ENCODE peak calls at places on chromosomes 5 and 9, in five cellular contexts. M is cardiac muscle cell; D is CD4-positive, alpha-beta T cell; R is IMR-90; O is heart left ventricle. T is an unnamed sample. For H3K9me3, the result is how much of the 10 kb centered on the place peaks cover.

GRCh38 chr9:127910613-127911205 is 6.1 kb downstream of the ST6GALNAC4 start:
- DNase-seq in M (no peak), D (no peak), R (peak), O (no peak), T (no peak)

GRCh38 chr9:69137311-69137710 is 36.8 kb upstream of the TJP2 start:
- DNase-seq in M (no peak), D (no peak), R (no peak), O (no peak), T (no peak)

GRCh38 chr5:76836585-76836984 is 13.2 kb upstream of the S100Z start:
- DNase-seq in M (no peak), D (no peak), R (no peak), O (no peak), T (no peak)

GRCh38 chr9:136596630-136597031 is 50.8 kb upstream of the NOTCH1 start:
- DNase-seq in M (no peak), D (no peak), R (no peak), O (no peak), T (no peak)

GRCh38 chr9:81035171-81035570 is 654.2 kb downstream of the TLE1 start:
- DNase-seq in M (no peak), D (no peak), R (peak), O (no peak), T (no peak)

GRCh38 chr5:118553662-118554061 is 434.7 kb downstream of the DTWD2 start:
- DNase-seq in M (no peak), D (no peak), R (peak), O (peak), T (no peak)

GRCh38 chr5:137200906-137201305 is 298.2 kb downstream of the SPOCK1 start:
- DNase-seq in M (no peak), D (no peak), R (no peak), O (no peak), T (no peak)

GRCh38 chr9:87725356-87725899 is 491 bp upstream of the CTSL start:
- DNase-seq in M (no peak), D (no peak), R (peak), O (peak), T (no peak)

GRCh38 chr9:134630393-134630790 is 11.2 kb upstream of the COL5A1 start:
- DNase-seq in M (no peak), D (no peak), R (no peak), O (no peak), T (no peak)

GRCh38 chr9:121772600-121773285 is 121.3 kb downstream of the DAB2IP start:
- DNase-seq in M (no peak), D (peak), R (no peak), O (peak), T (no peak)

GRCh38 chr9:16689352-16689938 is 181.0 kb downstream of the BNC2 start:
- DNase-seq in M (no peak), D (no peak), R (peak), O (no peak), T (no peak)

GRCh38 chr9:69028754-69029153 is 6.8 kb upstream of the FXN start:
- DNase-seq in M (no peak), D (peak), R (no peak), O (no peak), T (no peak)

GRCh38 chr5:58258984-58259684 is 200.8 kb downstream of the PLK2 start:
- DNase-seq in M (no peak), D (no peak), R (no peak), O (no peak), T (no peak)

GRCh38 chr5:6448622-6449464 is at the start of gene UBE2QL1:
- DNase-seq in M (peak), D (no peak), R (no peak), O (no peak), T (no peak)

GRCh38 chr5:173625261-173625660 is 8.8 kb upstream of the BOD1 start:
- DNase-seq in M (no peak), D (no peak), R (no peak), O (no peak), T (no peak)

GRCh38 chr9:2870340-2870739 is 26.4 kb upstream of the PUM3 start:
- DNase-seq in M (no peak), D (no peak), R (no peak), O (no peak), T (no peak)

GRCh38 chr5:124773291-124774001 is 27.0 kb upstream of the ZNF608 start:
- DNase-seq in M (no peak), D (no peak), R (no peak), O (no peak), T (no peak)

GRCh38 chr9:18857769-18858168 is 175.2 kb downstream of the SAXO1 start:
- DNase-seq in M (no peak), D (no peak), R (peak), O (no peak), T (no peak)

GRCh38 chr9:127739614-127740322 is 4.7 kb upstream of the TOR2A start:
- DNase-seq in M (peak), D (no peak), R (no peak), O (no peak), T (no peak)

GRCh38 chr9:12972608-12973589 is 198.1 kb downstream of the LURAP1L start:
- DNase-seq in M (peak), D (no peak), R (no peak), O (no peak), T (no peak)

GRCh38 chr5:128706269-128706668 is 168.2 kb upstream of the FBN2 start:
- DNase-seq in M (no peak), D (no peak), R (no peak), O (no peak), T (no peak)

GRCh38 chr5:91469517-91470165 is 86.5 kb upstream of the ARRDC3 start:
- DNase-seq in M (no peak), D (no peak), R (no peak), O (no peak), T (no peak)

GRCh38 chr5:77006124-77006523 is 24.1 kb upstream of the AGGF1 start:
- DNase-seq in M (no peak), D (no peak), R (no peak), O (no peak), T (no peak)

GRCh38 chr9:125189011-125189360 is 617 bp downstream of the PPP6C start:
- DNase-seq in M (peak), D (peak), R (no peak), O (peak), T (peak)

GRCh38 chr9:129676970-129677369 is 11.5 kb downstream of the PRRX2 start:
- DNase-seq in M (no peak), D (no peak), R (no peak), O (no peak), T (no peak)

GRCh38 chr5:125134216-125135081 is 388.0 kb upstream of the ZNF608 start:
- DNase-seq in M (no peak), D (no peak), R (peak), O (no peak), T (no peak)

GRCh38 chr5:178130576-178131445 is at the start of gene RMND5B:
- DNase-seq in M (peak), D (peak), R (peak), O (peak), T (peak)

GRCh38 chr9:31615964-31616363 is 768.5 kb upstream of the ACO1 start:
- DNase-seq in M (no peak), D (no peak), R (no peak), O (no peak), T (no peak)

GRCh38 chr5:73483676-73484075 is 14.6 kb upstream of the BTF3 start:
- DNase-seq in M (no peak), D (no peak), R (no peak), O (no peak), T (no peak)

GRCh38 chr5:73486119-73486899 is 11.9 kb upstream of the BTF3 start:
- DNase-seq in M (no peak), D (no peak), R (no peak), O (no peak), T (no peak)

GRCh38 chr5:73482383-73483193 is 15.7 kb upstream of the BTF3 start:
- DNase-seq in M (no peak), D (no peak), R (peak), O (no peak), T (no peak)

GRCh38 chr5:73485715-73486114 is 12.5 kb upstream of the BTF3 start:
- DNase-seq in M (no peak), D (no peak), R (peak), O (no peak), T (no peak)

GRCh38 chr5:73484511-73484910 is 13.7 kb upstream of the BTF3 start:
- DNase-seq in M (no peak), D (no peak), R (no peak), O (no peak), T (no peak)
- H3K9me3 ChIP-seq in M (under half), D (under half), R (under half), O (under half), T (under half)

DNA sequence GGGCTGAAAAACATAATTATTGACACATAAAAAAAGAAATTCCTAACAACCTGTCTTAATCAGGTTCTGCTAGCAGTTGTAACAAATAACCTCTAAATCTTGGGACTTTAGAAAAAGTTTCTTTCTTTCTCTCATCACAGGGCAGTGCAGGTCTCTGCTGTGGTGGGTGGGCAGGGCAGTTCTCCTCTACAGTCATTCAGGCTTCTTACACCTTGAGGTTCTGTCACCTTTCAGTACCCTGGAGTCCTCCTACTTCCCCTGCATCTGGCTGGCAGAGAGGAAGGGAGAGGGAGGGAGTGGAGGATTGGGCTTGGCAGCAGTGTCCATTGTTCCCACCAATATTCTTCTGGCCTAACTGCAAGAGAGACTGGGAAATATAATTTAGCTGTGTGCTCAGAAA is 112.2 kb upstream of the ANKRD55 start:
- DNase-seq in M (no peak), D (no peak), R (no peak), O (no peak), T (no peak)
- H3K9me3 ChIP-seq in M (under half), D (under half), R (under half), O (under half), T (under half)

DNA sequence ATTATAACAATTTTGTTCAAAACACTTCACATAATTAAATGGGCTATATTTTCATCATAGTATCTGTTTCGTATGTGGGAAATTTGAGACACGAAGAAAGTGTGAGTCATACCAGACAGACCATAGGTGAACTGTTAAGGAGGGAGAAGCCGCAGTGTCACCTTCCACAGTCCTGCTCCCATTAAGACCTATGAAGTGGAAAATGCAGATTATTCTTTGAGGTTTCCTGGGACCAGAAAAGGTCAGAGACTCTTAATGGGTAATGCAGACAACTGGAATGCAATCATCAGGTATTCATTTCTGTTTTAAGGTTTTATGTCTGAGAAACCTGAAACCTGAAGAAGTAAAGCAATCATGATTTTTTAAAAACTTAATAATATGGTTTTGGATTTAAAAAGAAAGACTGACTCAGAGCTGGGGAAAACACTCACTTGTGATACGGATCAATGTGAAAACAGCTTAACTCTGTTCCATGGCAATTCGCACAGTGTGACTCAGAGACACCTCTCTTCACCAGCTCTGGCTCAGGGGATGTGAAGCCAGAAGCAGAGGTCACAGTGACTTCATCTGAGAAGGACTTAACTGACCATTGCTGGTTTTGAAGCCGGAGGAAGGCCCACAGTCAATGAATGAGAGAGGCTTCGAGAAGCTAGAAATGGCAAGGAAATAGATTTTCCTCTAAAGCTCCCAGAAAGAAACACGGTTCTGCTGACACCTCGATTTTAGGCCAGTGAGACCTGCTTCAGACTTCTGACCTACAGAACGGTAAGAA is 17.2 kb upstream of the GCNT1 start:
- DNase-seq in M (no peak), D (no peak), R (peak), O (no peak), T (no peak)
- H3K9me3 ChIP-seq in M (under half), D (under half), R (under half), O (under half), T (under half)

GRCh38 chr5:141356133-141356532 is 1.3 kb downstream of the PCDHGA4 start:
- DNase-seq in M (no peak), D (no peak), R (no peak), O (no peak), T (no peak)
- H3K9me3 ChIP-seq in M (under half), D (under half), R (half or more), O (half or more), T (under half)

GRCh38 chr5:141326088-141326854 is 4.0 kb upstream of the PCDHGA1 start:
- DNase-seq in M (peak), D (peak), R (peak), O (peak), T (peak)

GRCh38 chr5:141322261-141322660 is 1.7 kb upstream of the TAF7 start:
- DNase-seq in M (no peak), D (no peak), R (no peak), O (no peak), T (no peak)

GRCh38 chr5:141319699-141320098 is 885 bp downstream of the TAF7 start:
- DNase-seq in M (no peak), D (no peak), R (no peak), O (no peak), T (no peak)

GRCh38 chr5:141319202-141319601 is 1.4 kb downstream of the TAF7 start:
- DNase-seq in M (no peak), D (no peak), R (no peak), O (no peak), T (no peak)

DNA sequence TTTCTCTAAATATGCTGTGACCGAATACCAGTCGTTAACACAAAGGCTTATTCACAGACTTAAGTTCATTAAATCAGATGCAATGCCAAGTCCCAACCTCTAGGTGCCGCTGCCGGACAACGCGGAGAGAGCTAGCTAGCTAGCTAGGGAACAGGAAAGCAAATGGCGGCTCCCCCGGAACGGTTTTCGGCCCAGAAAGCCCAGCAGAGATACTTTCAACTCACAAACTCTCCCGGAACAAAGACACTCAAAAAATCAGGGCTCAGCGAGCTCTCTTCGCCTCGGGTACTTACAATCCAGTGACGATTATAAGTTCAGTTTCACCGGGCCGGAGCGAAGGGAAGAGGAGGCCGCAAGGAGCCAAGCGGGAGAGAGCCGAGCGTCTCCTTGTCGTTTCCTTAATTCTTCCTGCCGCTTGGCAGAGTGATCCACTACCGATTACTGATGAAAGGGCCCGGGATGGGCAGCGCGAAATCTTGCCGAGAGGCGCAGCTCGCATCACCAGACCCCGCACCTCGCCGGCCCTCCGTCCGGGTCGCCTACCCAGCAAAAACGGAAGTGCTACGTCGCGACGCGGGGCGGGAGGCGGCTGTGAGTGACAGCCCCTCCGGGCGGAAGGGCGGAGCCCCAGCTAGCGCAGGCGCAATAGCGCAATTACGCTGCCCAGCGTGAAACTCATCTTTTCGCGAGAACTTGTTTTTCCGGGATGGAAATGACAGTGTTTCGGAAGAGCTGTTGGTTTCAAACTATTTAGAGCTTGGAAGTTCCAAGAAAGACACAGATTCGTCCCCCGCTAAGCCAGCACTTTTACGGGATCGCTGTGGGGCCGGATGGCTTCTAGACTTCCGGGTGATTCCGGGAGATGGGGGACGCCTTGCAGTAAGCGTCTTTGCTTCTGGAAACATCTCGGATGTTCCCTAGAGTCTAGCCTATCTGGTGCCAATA is at the start of gene TAF7:
- DNase-seq in M (peak), D (peak), R (peak), O (peak), T (peak)
- H3K9me3 ChIP-seq in M (under half), D (half or more), R (under half), O (half or more), T (under half)

GRCh38 chr5:96819806-96820205 is 12.1 kb upstream of the ERAP1 start:
- DNase-seq in M (no peak), D (no peak), R (no peak), O (no peak), T (no peak)

GRCh38 chr5:96817496-96817895 is 9.8 kb upstream of the ERAP1 start:
- DNase-seq in M (no peak), D (no peak), R (no peak), O (no peak), T (no peak)

GRCh38 chr5:96812851-96813250 is 5.1 kb upstream of the ERAP1 start:
- DNase-seq in M (no peak), D (no peak), R (no peak), O (no peak), T (no peak)

GRCh38 chr5:96816991-96817390 is 9.2 kb upstream of the ERAP1 start:
- DNase-seq in M (no peak), D (no peak), R (no peak), O (no peak), T (no peak)

DNA sequence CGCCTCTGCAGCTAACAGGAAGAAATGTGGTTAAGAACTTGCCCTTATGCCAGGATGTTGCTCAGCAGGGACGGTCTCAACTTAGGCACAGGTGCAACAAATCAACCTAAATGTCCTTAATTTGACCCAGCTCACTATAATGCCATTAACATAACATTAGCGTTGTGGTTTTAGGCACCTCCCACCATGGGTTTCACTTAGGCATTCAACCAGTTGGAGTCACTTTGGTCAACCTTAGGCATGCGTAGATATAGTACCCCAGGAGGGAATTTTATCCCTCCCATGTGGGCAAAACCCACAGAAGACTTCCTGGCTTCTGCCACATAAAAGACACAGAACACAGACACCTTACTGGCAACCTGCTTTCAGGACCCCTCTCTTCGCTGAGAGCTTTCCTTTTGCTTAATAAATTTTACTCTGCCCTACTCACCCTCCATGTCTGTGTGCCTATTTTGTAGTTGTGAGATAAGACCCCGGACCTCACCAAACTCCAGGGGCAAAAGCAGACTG is 8.7 kb upstream of the ERAP1 start:
- DNase-seq in M (no peak), D (peak), R (no peak), O (no peak), T (peak)
- H3K9me3 ChIP-seq in M (under half), D (under half), R (under half), O (under half), T (under half)

DNA sequence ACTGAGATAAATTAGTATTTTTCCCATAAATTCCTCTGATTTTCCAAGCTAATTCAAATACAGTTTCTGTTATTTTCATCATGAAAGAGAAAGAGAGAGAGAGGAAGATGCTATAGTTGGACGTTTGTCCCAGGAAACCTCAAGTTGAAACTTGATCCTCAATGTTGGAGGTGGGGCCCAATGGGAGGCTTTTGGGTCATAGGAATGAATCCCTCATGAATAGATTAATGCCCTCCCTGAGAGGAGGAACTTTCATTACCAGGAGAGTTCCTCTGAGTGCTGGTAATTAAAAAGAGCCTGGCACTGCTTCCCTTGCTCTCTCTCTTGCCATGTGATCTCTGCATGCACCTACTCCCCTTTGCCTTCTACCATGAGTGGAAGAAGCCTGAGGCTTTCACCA is 189.9 kb upstream of the SMC2 start:
- DNase-seq in M (no peak), D (no peak), R (no peak), O (no peak), T (no peak)
- H3K9me3 ChIP-seq in M (under half), D (under half), R (under half), O (under half), T (under half)

T was measured in T-helper 17 cell.